ENCODE peak calls at places on chromosomes 4 and X, in four cellular contexts. One of them, this sample, is unnamed.

GRCh38 chrX:125998432-125998831 is 167.7 kb downstream of the DCAF12L2 start:
- DNase-seq in HepG2: no peak
- DNase-seq in K562: no peak
- DNase-seq in SK-N-SH: peak; percentile 1
- DNase-seq in this sample: no peak

GRCh38 chrX:128739539-128739938 is 687.3 kb upstream of the ACTRT1 start:
- DNase-seq in HepG2: no peak
- DNase-seq in K562: no peak
- DNase-seq in SK-N-SH: no peak
- DNase-seq in this sample: no peak

GRCh38 chrX:134622056-134622812 is 36.0 kb downstream of the PLAC1 start:
- DNase-seq in HepG2: no peak
- DNase-seq in K562: peak; percentile 57
- DNase-seq in SK-N-SH: no peak
- DNase-seq in this sample: peak; percentile 12

GRCh38 chrX:17414057-17414658 is 39.2 kb downstream of the NHS start:
- DNase-seq in HepG2: no peak
- DNase-seq in SK-N-SH: no peak
- DNase-seq in K562: no peak
- DNase-seq in this sample: no peak

GRCh38 chr4:140609548-140610425 is 41.0 kb upstream of the UCP1 start:
- DNase-seq in SK-N-SH: peak; percentile 83
- DNase-seq in K562: peak; percentile 54
- DNase-seq in HepG2: peak; percentile 53
- DNase-seq in this sample: no peak

GRCh38 chr4:30495261-30496050 is 224.7 kb upstream of the PCDH7 start:
- DNase-seq in SK-N-SH: no peak
- DNase-seq in HepG2: no peak
- DNase-seq in K562: no peak
- DNase-seq in this sample: no peak

GRCh38 chr4:89263265-89263664 is 44.3 kb downstream of the GPRIN3 start:
- DNase-seq in K562: no peak
- DNase-seq in SK-N-SH: no peak
- DNase-seq in HepG2: no peak
- DNase-seq in this sample: no peak

GRCh38 chr4:29708473-29708872 is 1011.7 kb upstream of the PCDH7 start:
- DNase-seq in K562: no peak
- DNase-seq in HepG2: no peak
- DNase-seq in SK-N-SH: no peak
- DNase-seq in this sample: no peak

GRCh38 chrX:45850197-45850774 is 649.6 kb upstream of the DIPK2B start:
- DNase-seq in HepG2: no peak
- DNase-seq in SK-N-SH: no peak
- DNase-seq in K562: no peak
- DNase-seq in this sample: peak; percentile 14

GRCh38 chr4:147940144-147940543 is 208.3 kb downstream of the ARHGAP10 start:
- DNase-seq in HepG2: no peak
- DNase-seq in K562: no peak
- DNase-seq in SK-N-SH: peak; percentile 42
- DNase-seq in this sample: no peak

GRCh38 chrX:68443155-68443868 is 10.0 kb upstream of the OPHN1 start:
- DNase-seq in SK-N-SH: no peak
- DNase-seq in HepG2: peak; percentile 6
- DNase-seq in K562: no peak
- DNase-seq in this sample: no peak

GRCh38 chrX:2692221-2693122 is 1.4 kb downstream of the CD99 start:
- DNase-seq in SK-N-SH: peak; percentile 17
- DNase-seq in K562: peak; percentile 64
- DNase-seq in HepG2: no peak
- DNase-seq in this sample: no peak

GRCh38 chr4:169031392-169031791 is 21.3 kb upstream of the CBR4 start:
- DNase-seq in HepG2: no peak
- DNase-seq in SK-N-SH: no peak
- DNase-seq in K562: no peak
- DNase-seq in this sample: no peak

GRCh38 chrX:80181079-80181478 is 166.5 kb downstream of the TBX22 start:
- DNase-seq in HepG2: no peak
- DNase-seq in SK-N-SH: no peak
- DNase-seq in K562: peak; percentile 7
- DNase-seq in this sample: peak; percentile 9

GRCh38 chr4:113623274-113623894 is 138.2 kb downstream of the CAMK2D start:
- DNase-seq in K562: no peak
- DNase-seq in SK-N-SH: no peak
- DNase-seq in HepG2: no peak
- DNase-seq in this sample: no peak

GRCh38 chr4:69849969-69850368 is 10.0 kb downstream of the SULT1E1 start:
- DNase-seq in HepG2: no peak
- DNase-seq in SK-N-SH: no peak
- DNase-seq in K562: no peak
- DNase-seq in this sample: no peak

GRCh38 chr4:107896158-107896645 is 35.1 kb upstream of the CYP2U1 start:
- DNase-seq in K562: no peak
- DNase-seq in SK-N-SH: no peak
- DNase-seq in HepG2: peak; percentile 36
- DNase-seq in this sample: no peak

GRCh38 chr4:138085956-138086355 is 156.2 kb downstream of the SLC7A11 start:
- DNase-seq in SK-N-SH: no peak
- DNase-seq in K562: no peak
- DNase-seq in HepG2: no peak
- DNase-seq in this sample: no peak

GRCh38 chr4:185183622-185184281 is 20.0 kb downstream of the CFAP97 start:
- DNase-seq in SK-N-SH: peak; percentile 68
- DNase-seq in K562: peak; percentile 68
- DNase-seq in HepG2: peak; percentile 79
- DNase-seq in this sample: peak; percentile 72

GRCh38 chr4:184165291-184165690 is 52.4 kb downstream of the ENPP6 start:
- DNase-seq in SK-N-SH: no peak
- DNase-seq in HepG2: no peak
- DNase-seq in K562: no peak
- DNase-seq in this sample: peak; percentile 44

GRCh38 chr4:139921551-139922184 is 232.3 kb downstream of the MAML3 start:
- DNase-seq in SK-N-SH: no peak
- DNase-seq in HepG2: peak; percentile 48
- DNase-seq in K562: no peak
- DNase-seq in this sample: no peak

DNA sequence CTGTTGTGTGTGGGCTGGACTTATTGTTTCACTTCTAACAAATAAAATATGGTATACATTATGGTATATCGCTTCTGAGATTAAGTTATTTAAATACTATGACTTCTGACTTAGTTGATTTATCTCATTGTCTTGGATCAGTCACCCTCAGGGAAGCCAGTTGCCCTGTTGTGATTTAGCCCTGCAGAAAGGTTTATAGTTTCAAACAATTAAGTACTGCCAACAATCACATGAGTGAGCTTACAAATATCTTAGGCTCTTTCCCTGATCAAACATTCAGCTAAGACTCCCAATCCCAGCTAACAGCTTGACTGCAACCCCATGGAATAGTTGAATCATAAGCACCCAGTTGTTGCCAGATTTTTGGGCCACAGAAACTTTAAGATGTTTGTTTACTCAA is 85.4 kb downstream of the MAGEC1 start:
- DNase-seq in SK-N-SH: no peak
- DNase-seq in HepG2: no peak
- DNase-seq in K562: no peak
- DNase-seq in this sample: no peak
- TF ChIP-seq FOXJ3 in SK-N-SH: no peak
- TF ChIP-seq FOXJ3 in HepG2: no peak
- TF ChIP-seq FOXJ3 in K562: no peak
- TF ChIP-seq FOXJ3 in this sample: no peak

DNA sequence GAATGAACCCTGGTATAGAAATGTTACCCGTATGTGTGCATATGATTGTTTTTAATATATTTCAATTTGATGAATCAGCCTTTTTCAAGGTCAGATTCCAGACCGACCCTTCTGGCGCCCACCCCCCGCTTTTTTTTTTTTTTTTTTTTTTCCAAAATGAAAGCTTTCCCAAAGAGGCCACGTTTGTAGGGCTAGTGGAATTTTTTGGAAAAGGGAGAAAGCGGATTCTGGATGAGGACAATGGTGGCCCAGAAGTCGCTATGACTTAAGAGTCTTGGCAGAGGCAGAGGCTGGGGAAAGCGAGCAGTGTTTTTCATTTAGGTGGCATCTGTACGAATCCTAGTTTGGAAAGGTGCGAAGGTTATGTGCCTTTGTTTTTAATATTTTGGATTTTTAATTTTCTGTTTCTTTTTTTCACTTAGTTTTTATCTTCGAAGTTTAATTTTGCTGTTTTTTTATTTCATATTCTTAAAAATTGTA is 14.6 kb downstream of the NDUFB11 start:
- DNase-seq in K562: no peak
- DNase-seq in HepG2: no peak
- DNase-seq in SK-N-SH: no peak
- DNase-seq in this sample: no peak
- TF ChIP-seq FOXJ3 in K562: no peak
- TF ChIP-seq FOXJ3 in HepG2: no peak
- TF ChIP-seq FOXJ3 in SK-N-SH: no peak
- TF ChIP-seq FOXJ3 in this sample: no peak

GRCh38 chrX:32530802-32531403 is 680.4 kb downstream of the DMD start:
- DNase-seq in K562: peak; percentile 5
- DNase-seq in SK-N-SH: no peak
- DNase-seq in HepG2: peak; percentile 21
- DNase-seq in this sample: no peak
- TF ChIP-seq FOXJ3 in K562: no peak
- TF ChIP-seq FOXJ3 in SK-N-SH: no peak
- TF ChIP-seq FOXJ3 in HepG2: no peak
- TF ChIP-seq FOXJ3 in this sample: no peak

GRCh38 chrX:11346283-11346682 is 53.1 kb downstream of the AMELX start:
- DNase-seq in K562: no peak
- DNase-seq in HepG2: no peak
- DNase-seq in SK-N-SH: no peak
- DNase-seq in this sample: no peak

GRCh38 chrX:11352296-11352741 is 59.1 kb downstream of the AMELX start:
- DNase-seq in K562: peak; percentile 42
- DNase-seq in HepG2: no peak
- DNase-seq in SK-N-SH: no peak
- DNase-seq in this sample: no peak

GRCh38 chrX:11349661-11350337 is 56.6 kb downstream of the AMELX start:
- DNase-seq in K562: no peak
- DNase-seq in HepG2: no peak
- DNase-seq in SK-N-SH: no peak
- DNase-seq in this sample: no peak

GRCh38 chrX:11351375-11352295 is 58.4 kb downstream of the AMELX start:
- DNase-seq in K562: no peak
- DNase-seq in HepG2: no peak
- DNase-seq in SK-N-SH: no peak
- DNase-seq in this sample: no peak

GRCh38 chrX:11349020-11349419 is 55.8 kb downstream of the AMELX start:
- DNase-seq in K562: no peak
- DNase-seq in SK-N-SH: no peak
- DNase-seq in HepG2: no peak
- DNase-seq in this sample: no peak
- TF ChIP-seq FOXJ3 in K562: no peak
- TF ChIP-seq FOXJ3 in SK-N-SH: no peak
- TF ChIP-seq FOXJ3 in HepG2: no peak
- TF ChIP-seq FOXJ3 in this sample: no peak

GRCh38 chr4:3315566-3315965 is 22.7 kb downstream of the RGS12 start:
- DNase-seq in HepG2: no peak
- DNase-seq in SK-N-SH: no peak
- DNase-seq in K562: no peak
- DNase-seq in this sample: no peak

GRCh38 chr4:3313556-3314228 is 20.9 kb downstream of the RGS12 start:
- DNase-seq in HepG2: no peak
- DNase-seq in SK-N-SH: no peak
- DNase-seq in K562: no peak
- DNase-seq in this sample: no peak

GRCh38 chr4:3316146-3316545 is 23.3 kb downstream of the RGS12 start:
- DNase-seq in HepG2: no peak
- DNase-seq in SK-N-SH: no peak
- DNase-seq in K562: no peak
- DNase-seq in this sample: no peak

GRCh38 chr4:3313139-3313538 is 20.3 kb downstream of the RGS12 start:
- DNase-seq in SK-N-SH: no peak
- DNase-seq in K562: no peak
- DNase-seq in HepG2: no peak
- DNase-seq in this sample: no peak

DNA sequence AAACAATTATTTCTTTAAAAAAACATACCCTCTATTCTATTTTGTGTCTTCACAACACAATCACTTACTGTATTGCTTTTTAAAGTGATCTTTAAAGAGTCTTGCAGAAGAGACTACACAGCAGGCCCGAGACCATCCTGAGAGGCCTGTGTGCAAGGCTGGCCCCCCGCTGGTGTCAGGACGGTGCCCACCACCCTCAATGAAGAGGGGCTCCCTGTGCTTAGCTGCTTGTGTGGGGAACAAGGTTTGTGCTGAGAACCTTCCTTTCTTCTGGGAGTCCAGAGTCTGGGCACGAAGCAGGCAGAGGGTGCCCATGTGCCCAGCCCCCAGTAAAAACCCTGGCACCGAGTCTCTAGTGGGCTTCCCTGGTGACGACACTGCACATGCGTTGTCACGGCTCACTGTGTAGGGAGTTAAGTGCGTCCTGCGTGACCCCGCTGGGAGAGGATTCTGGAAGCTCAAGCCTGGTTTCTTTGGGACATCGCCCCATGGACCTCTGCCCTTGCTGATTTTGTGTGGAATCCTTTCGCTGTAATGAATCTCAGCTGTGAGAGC is 22.0 kb downstream of the RGS12 start:
- DNase-seq in SK-N-SH: no peak
- DNase-seq in K562: no peak
- DNase-seq in HepG2: no peak
- DNase-seq in this sample: no peak
- TF ChIP-seq FOXJ3 in SK-N-SH: no peak
- TF ChIP-seq FOXJ3 in K562: no peak
- TF ChIP-seq FOXJ3 in HepG2: no peak
- TF ChIP-seq FOXJ3 in this sample: no peak

GRCh38 chr4:187555174-187555573 is 440.4 kb upstream of the ZFP42 start:
- DNase-seq in HepG2: no peak
- DNase-seq in K562: no peak
- DNase-seq in SK-N-SH: no peak
- DNase-seq in this sample: no peak
- TF ChIP-seq FOXJ3 in HepG2: no peak
- TF ChIP-seq FOXJ3 in K562: no peak
- TF ChIP-seq FOXJ3 in SK-N-SH: no peak
- TF ChIP-seq FOXJ3 in this sample: no peak